ENCODE peak calls at places on chromosomes 6 and 20, in four cellular contexts. O is activated naive CD4-positive, alpha-beta T cell treated with Interleukin-2 at 50 U/mL for 16 hours; G is stimulated activated CD4-positive, alpha-beta T cell treated with anti-CD3 and anti-CD28 coated beads, TNF-alpha, amount 100 ng/mL, for 24 hours; X is ACHN. P is an unnamed sample.
A peak's percentile ranks its signal among the peaks of the same experiment; 100 is the strongest.

GRCh38 chr20:61726979-61727378 is 338.7 kb downstream of the TAF4 start:
- DNase-seq in O (no peak), G (no peak), X (no peak), P (no peak)

GRCh38 chr6:93819189-93819588 is 399.8 kb upstream of the EPHA7 start:
- DNase-seq in O (no peak), G (no peak), X (peak; percentile 18), P (no peak)

GRCh38 chr6:113560908-113561307 is 296.2 kb upstream of the MARCKS start:
- DNase-seq in O (no peak), G (no peak), X (peak; percentile 36), P (no peak)

GRCh38 chr6:15477746-15478145 is 185.1 kb downstream of the DTNBP1 start:
- DNase-seq in O (no peak), G (no peak), X (no peak), P (no peak)

GRCh38 chr20:45987108-45987780 is 15.2 kb upstream of the ZNF335 start:
- DNase-seq in O (peak; percentile 80), G (peak; percentile 73), X (peak; percentile 68), P (peak; percentile 64)

GRCh38 chr6:47097092-47097945 is 55.2 kb upstream of the ADGRF1 start:
- DNase-seq in O (no peak), G (no peak), X (peak; percentile 75), P (no peak)

GRCh38 chr6:102759415-102759814 is 1365.9 kb downstream of the GRIK2 start:
- DNase-seq in O (no peak), G (no peak), X (no peak), P (no peak)

GRCh38 chr6:112204350-112204706 is 50.0 kb downstream of the LAMA4 start:
- DNase-seq in O (no peak), G (no peak), X (no peak), P (no peak)

GRCh38 chr20:8361008-8361652 is 229.1 kb downstream of the PLCB1 start:
- DNase-seq in O (peak; percentile 12), G (no peak), X (peak; percentile 1), P (no peak)

GRCh38 chr6:99905209-99906106 is 88.6 kb downstream of the MCHR2 start:
- DNase-seq in O (no peak), G (no peak), X (peak; percentile 60), P (no peak)

GRCh38 chr20:49276895-49277785 is 717 bp downstream of the ZNFX1 start:
- DNase-seq in O (peak; percentile 74), G (peak; percentile 60), X (no peak), P (peak; percentile 49)

GRCh38 chr6:141467881-141468280 is 664.8 kb upstream of the GJE1 start:
- DNase-seq in O (no peak), G (no peak), X (no peak), P (no peak)

GRCh38 chr6:142946924-142947701 is 2.1 kb upstream of the HIVEP2 start:
- DNase-seq in O (peak; percentile 85), G (peak; percentile 77), X (peak; percentile 76), P (peak; percentile 81)

GRCh38 chr6:33824461-33825154 is 20.8 kb upstream of the MLN start:
- DNase-seq in O (no peak), G (no peak), X (no peak), P (no peak)

GRCh38 chr6:107676002-107676401 is 148.1 kb downstream of the SCML4 start:
- DNase-seq in O (no peak), G (no peak), X (no peak), P (no peak)

GRCh38 chr6:50819527-50819905 is 845 bp downstream of the TFAP2B start:
- DNase-seq in O (no peak), G (no peak), X (no peak), P (no peak)

GRCh38 chr6:165458134-165458533 is 148.7 kb upstream of the C6orf118 start:
- DNase-seq in O (no peak), G (no peak), X (no peak), P (no peak)

GRCh38 chr6:105869835-105870506 is 216.2 kb upstream of the PRDM1 start:
- DNase-seq in O (no peak), G (no peak), X (no peak), P (no peak)

GRCh38 chr6:122114733-122115132 is 284.7 kb upstream of the HSF2 start:
- DNase-seq in O (no peak), G (no peak), X (no peak), P (no peak)

GRCh38 chr20:48783533-48784272 is 44.1 kb downstream of the PREX1 start:
- DNase-seq in O (peak; percentile 49), G (peak; percentile 23), X (no peak), P (no peak)

GRCh38 chr6:73203098-73203497 is 22.2 kb downstream of the KHDC1L start:
- DNase-seq in O (no peak), G (no peak), X (no peak), P (no peak)

GRCh38 chr6:43667245-43668150 is 20.1 kb downstream of the MRPS18A start:
- DNase-seq in O (peak; percentile 86), G (peak; percentile 86), X (peak; percentile 68), P (peak; percentile 52)

GRCh38 chr6:26064619-26065257 is 22.5 kb upstream of the HFE start:
- DNase-seq in O (peak; percentile 24), G (peak; percentile 5), X (peak; percentile 65), P (no peak)

GRCh38 chr6:79737172-79737571 is 106.0 kb downstream of the SH3BGRL2 start:
- DNase-seq in O (no peak), G (no peak), X (no peak), P (no peak)

GRCh38 chr6:14957355-14958059 is 288.4 kb upstream of the JARID2 start:
- DNase-seq in O (no peak), G (no peak), X (no peak), P (no peak)

GRCh38 chr6:117531346-117531745 is 48.9 kb downstream of the DCBLD1 start:
- DNase-seq in O (no peak), G (no peak), X (no peak), P (no peak)

GRCh38 chr6:45175272-45175671 is 152.9 kb upstream of the RUNX2 start:
- DNase-seq in O (no peak), G (no peak), X (no peak), P (no peak)

GRCh38 chr20:12700701-12701100 is 308.1 kb upstream of the SPTLC3 start:
- DNase-seq in O (no peak), G (no peak), X (no peak), P (no peak)

GRCh38 chr6:71194730-71195129 is 93.9 kb upstream of the OGFRL1 start:
- DNase-seq in O (no peak), G (no peak), X (peak; percentile 86), P (no peak)

GRCh38 chr6:41334482-41335023 is 855 bp upstream of the NCR2 start:
- DNase-seq in O (no peak), G (no peak), X (no peak), P (no peak)

P was measured in activated T-helper 9 cell treated with anti-CD3 and anti-CD28 coated beads, Interleukin-2, amount 50 U/mL, for 16 hours.